ENCODE peak calls at places on chromosomes 12 and 14, in eight cellular contexts. One of them, this sample, is unnamed.

GRCh38 chr14:25237845-25238244 is 187.9 kb upstream of the STXBP6 start:
- DNase-seq in NT2/D1: peak
- DNase-seq in ascending aorta: no peak
- DNase-seq in activated CD4-positive, CD25-positive, alpha-beta regulatory T cell treated with anti-CD3 and anti-CD28 coated beads, Interleukin-2, amount 50 U/mL, for 16 hours: no peak
- DNase-seq in tibial artery: no peak
- DNase-seq in mesothelial cell of epicardium: no peak
- DNase-seq in HEK293T: peak
- DNase-seq in astrocyte of the spinal cord: no peak
- DNase-seq in this sample: no peak

GRCh38 chr12:26991826-26992225 is 22.4 kb downstream of the TM7SF3 start:
- DNase-seq in ascending aorta: no peak
- DNase-seq in HEK293T: no peak
- DNase-seq in astrocyte of the spinal cord: no peak
- DNase-seq in tibial artery: no peak
- DNase-seq in activated CD4-positive, CD25-positive, alpha-beta regulatory T cell treated with anti-CD3 and anti-CD28 coated beads, Interleukin-2, amount 50 U/mL, for 16 hours: no peak
- DNase-seq in NT2/D1: no peak
- DNase-seq in mesothelial cell of epicardium: no peak
- DNase-seq in this sample: no peak

GRCh38 chr12:131622422-131622955 is 88.4 kb upstream of the SFSWAP start:
- DNase-seq in tibial artery: peak
- DNase-seq in NT2/D1: no peak
- DNase-seq in activated CD4-positive, CD25-positive, alpha-beta regulatory T cell treated with anti-CD3 and anti-CD28 coated beads, Interleukin-2, amount 50 U/mL, for 16 hours: no peak
- DNase-seq in ascending aorta: no peak
- DNase-seq in astrocyte of the spinal cord: no peak
- DNase-seq in mesothelial cell of epicardium: no peak
- DNase-seq in HEK293T: no peak
- DNase-seq in this sample: no peak

GRCh38 chr12:45973526-45973925 is 16.8 kb downstream of the SCAF11 start:
- DNase-seq in tibial artery: no peak
- DNase-seq in NT2/D1: no peak
- DNase-seq in astrocyte of the spinal cord: peak
- DNase-seq in mesothelial cell of epicardium: no peak
- DNase-seq in HEK293T: no peak
- DNase-seq in ascending aorta: no peak
- DNase-seq in activated CD4-positive, CD25-positive, alpha-beta regulatory T cell treated with anti-CD3 and anti-CD28 coated beads, Interleukin-2, amount 50 U/mL, for 16 hours: no peak
- DNase-seq in this sample: no peak

GRCh38 chr12:123931686-123932321 is 40.8 kb downstream of the CCDC92 start:
- DNase-seq in NT2/D1: no peak
- DNase-seq in HEK293T: no peak
- DNase-seq in tibial artery: no peak
- DNase-seq in ascending aorta: no peak
- DNase-seq in astrocyte of the spinal cord: no peak
- DNase-seq in activated CD4-positive, CD25-positive, alpha-beta regulatory T cell treated with anti-CD3 and anti-CD28 coated beads, Interleukin-2, amount 50 U/mL, for 16 hours: no peak
- DNase-seq in mesothelial cell of epicardium: no peak
- DNase-seq in this sample: peak

GRCh38 chr12:95634622-95635621 is 83.6 kb upstream of the USP44 start:
- DNase-seq in mesothelial cell of epicardium: no peak
- DNase-seq in ascending aorta: no peak
- DNase-seq in NT2/D1: no peak
- DNase-seq in HEK293T: no peak
- DNase-seq in tibial artery: no peak
- DNase-seq in astrocyte of the spinal cord: peak
- DNase-seq in activated CD4-positive, CD25-positive, alpha-beta regulatory T cell treated with anti-CD3 and anti-CD28 coated beads, Interleukin-2, amount 50 U/mL, for 16 hours: no peak
- DNase-seq in this sample: no peak

GRCh38 chr12:2795291-2796186 is 769 bp downstream of the FKBP4 start:
- DNase-seq in astrocyte of the spinal cord: peak
- DNase-seq in activated CD4-positive, CD25-positive, alpha-beta regulatory T cell treated with anti-CD3 and anti-CD28 coated beads, Interleukin-2, amount 50 U/mL, for 16 hours: peak
- DNase-seq in mesothelial cell of epicardium: peak
- DNase-seq in ascending aorta: peak
- DNase-seq in NT2/D1: peak
- DNase-seq in HEK293T: peak
- DNase-seq in tibial artery: peak
- DNase-seq in this sample: peak

GRCh38 chr12:44628180-44628579 is 247.9 kb downstream of the NELL2 start:
- DNase-seq in tibial artery: no peak
- DNase-seq in ascending aorta: no peak
- DNase-seq in HEK293T: no peak
- DNase-seq in activated CD4-positive, CD25-positive, alpha-beta regulatory T cell treated with anti-CD3 and anti-CD28 coated beads, Interleukin-2, amount 50 U/mL, for 16 hours: no peak
- DNase-seq in mesothelial cell of epicardium: no peak
- DNase-seq in NT2/D1: no peak
- DNase-seq in astrocyte of the spinal cord: no peak
- DNase-seq in this sample: no peak

GRCh38 chr12:34396861-34397590 is 374.7 kb downstream of the ALG10 start:
- DNase-seq in ascending aorta: peak
- DNase-seq in activated CD4-positive, CD25-positive, alpha-beta regulatory T cell treated with anti-CD3 and anti-CD28 coated beads, Interleukin-2, amount 50 U/mL, for 16 hours: no peak
- DNase-seq in mesothelial cell of epicardium: peak
- DNase-seq in astrocyte of the spinal cord: no peak
- DNase-seq in tibial artery: peak
- DNase-seq in NT2/D1: no peak
- DNase-seq in HEK293T: no peak
- DNase-seq in this sample: peak

GRCh38 chr12:53780323-53780722 is 28.5 kb upstream of the CISTR start:
- DNase-seq in mesothelial cell of epicardium: no peak
- DNase-seq in NT2/D1: no peak
- DNase-seq in activated CD4-positive, CD25-positive, alpha-beta regulatory T cell treated with anti-CD3 and anti-CD28 coated beads, Interleukin-2, amount 50 U/mL, for 16 hours: no peak
- DNase-seq in astrocyte of the spinal cord: no peak
- DNase-seq in tibial artery: no peak
- DNase-seq in ascending aorta: no peak
- DNase-seq in HEK293T: no peak
- DNase-seq in this sample: no peak

GRCh38 chr12:25496098-25496587 is 56.9 kb downstream of the LMNTD1 start:
- DNase-seq in mesothelial cell of epicardium: no peak
- DNase-seq in ascending aorta: no peak
- DNase-seq in HEK293T: no peak
- DNase-seq in NT2/D1: no peak
- DNase-seq in tibial artery: no peak
- DNase-seq in activated CD4-positive, CD25-positive, alpha-beta regulatory T cell treated with anti-CD3 and anti-CD28 coated beads, Interleukin-2, amount 50 U/mL, for 16 hours: no peak
- DNase-seq in astrocyte of the spinal cord: no peak
- DNase-seq in this sample: no peak

GRCh38 chr14:95489163-95489887 is 27.1 kb downstream of the SYNE3 start:
- DNase-seq in HEK293T: no peak
- DNase-seq in astrocyte of the spinal cord: peak
- DNase-seq in NT2/D1: no peak
- DNase-seq in activated CD4-positive, CD25-positive, alpha-beta regulatory T cell treated with anti-CD3 and anti-CD28 coated beads, Interleukin-2, amount 50 U/mL, for 16 hours: no peak
- DNase-seq in tibial artery: no peak
- DNase-seq in ascending aorta: no peak
- DNase-seq in mesothelial cell of epicardium: no peak
- DNase-seq in this sample: no peak

GRCh38 chr12:31019561-31020308 is 53.9 kb upstream of the DDX11 start:
- DNase-seq in NT2/D1: no peak
- DNase-seq in HEK293T: no peak
- DNase-seq in mesothelial cell of epicardium: no peak
- DNase-seq in activated CD4-positive, CD25-positive, alpha-beta regulatory T cell treated with anti-CD3 and anti-CD28 coated beads, Interleukin-2, amount 50 U/mL, for 16 hours: no peak
- DNase-seq in astrocyte of the spinal cord: no peak
- DNase-seq in ascending aorta: no peak
- DNase-seq in tibial artery: no peak
- DNase-seq in this sample: no peak

GRCh38 chr12:59408431-59408830 is 187.4 kb upstream of the SLC16A7 start:
- DNase-seq in activated CD4-positive, CD25-positive, alpha-beta regulatory T cell treated with anti-CD3 and anti-CD28 coated beads, Interleukin-2, amount 50 U/mL, for 16 hours: no peak
- DNase-seq in ascending aorta: no peak
- DNase-seq in NT2/D1: no peak
- DNase-seq in mesothelial cell of epicardium: no peak
- DNase-seq in astrocyte of the spinal cord: peak
- DNase-seq in tibial artery: no peak
- DNase-seq in HEK293T: no peak
- DNase-seq in this sample: no peak

GRCh38 chr12:46661161-46661845 is 164.5 kb downstream of the SLC38A4 start:
- DNase-seq in HEK293T: peak
- DNase-seq in activated CD4-positive, CD25-positive, alpha-beta regulatory T cell treated with anti-CD3 and anti-CD28 coated beads, Interleukin-2, amount 50 U/mL, for 16 hours: no peak
- DNase-seq in tibial artery: no peak
- DNase-seq in mesothelial cell of epicardium: no peak
- DNase-seq in NT2/D1: peak
- DNase-seq in astrocyte of the spinal cord: peak
- DNase-seq in ascending aorta: no peak
- DNase-seq in this sample: no peak

GRCh38 chr12:31363416-31363809 is 37.5 kb upstream of the SINHCAF start:
- DNase-seq in activated CD4-positive, CD25-positive, alpha-beta regulatory T cell treated with anti-CD3 and anti-CD28 coated beads, Interleukin-2, amount 50 U/mL, for 16 hours: no peak
- DNase-seq in ascending aorta: no peak
- DNase-seq in astrocyte of the spinal cord: no peak
- DNase-seq in mesothelial cell of epicardium: no peak
- DNase-seq in tibial artery: no peak
- DNase-seq in HEK293T: no peak
- DNase-seq in NT2/D1: no peak
- DNase-seq in this sample: no peak

GRCh38 chr14:52067873-52068740 is 752 bp downstream of the NID2 start:
- DNase-seq in astrocyte of the spinal cord: no peak
- DNase-seq in ascending aorta: no peak
- DNase-seq in NT2/D1: no peak
- DNase-seq in activated CD4-positive, CD25-positive, alpha-beta regulatory T cell treated with anti-CD3 and anti-CD28 coated beads, Interleukin-2, amount 50 U/mL, for 16 hours: no peak
- DNase-seq in tibial artery: no peak
- DNase-seq in HEK293T: peak
- DNase-seq in mesothelial cell of epicardium: peak
- DNase-seq in this sample: peak

GRCh38 chr12:96078281-96078761 is 42.9 kb upstream of the LTA4H start:
- DNase-seq in tibial artery: peak
- DNase-seq in activated CD4-positive, CD25-positive, alpha-beta regulatory T cell treated with anti-CD3 and anti-CD28 coated beads, Interleukin-2, amount 50 U/mL, for 16 hours: no peak
- DNase-seq in mesothelial cell of epicardium: no peak
- DNase-seq in NT2/D1: no peak
- DNase-seq in ascending aorta: no peak
- DNase-seq in astrocyte of the spinal cord: no peak
- DNase-seq in HEK293T: no peak
- DNase-seq in this sample: no peak

GRCh38 chr12:77072833-77073495 is 7.6 kb upstream of the E2F7 start:
- DNase-seq in mesothelial cell of epicardium: no peak
- DNase-seq in HEK293T: no peak
- DNase-seq in ascending aorta: no peak
- DNase-seq in astrocyte of the spinal cord: peak
- DNase-seq in NT2/D1: no peak
- DNase-seq in activated CD4-positive, CD25-positive, alpha-beta regulatory T cell treated with anti-CD3 and anti-CD28 coated beads, Interleukin-2, amount 50 U/mL, for 16 hours: no peak
- DNase-seq in tibial artery: no peak
- DNase-seq in this sample: no peak

GRCh38 chr12:65868133-65868705 is 43.9 kb downstream of the HMGA2 start:
- DNase-seq in tibial artery: no peak
- DNase-seq in mesothelial cell of epicardium: no peak
- DNase-seq in NT2/D1: no peak
- DNase-seq in ascending aorta: no peak
- DNase-seq in astrocyte of the spinal cord: peak
- DNase-seq in HEK293T: no peak
- DNase-seq in activated CD4-positive, CD25-positive, alpha-beta regulatory T cell treated with anti-CD3 and anti-CD28 coated beads, Interleukin-2, amount 50 U/mL, for 16 hours: no peak
- DNase-seq in this sample: no peak

GRCh38 chr14:96923003-96923402 is 125.8 kb downstream of the VRK1 start:
- DNase-seq in tibial artery: no peak
- DNase-seq in HEK293T: no peak
- DNase-seq in astrocyte of the spinal cord: no peak
- DNase-seq in NT2/D1: no peak
- DNase-seq in ascending aorta: no peak
- DNase-seq in mesothelial cell of epicardium: no peak
- DNase-seq in activated CD4-positive, CD25-positive, alpha-beta regulatory T cell treated with anti-CD3 and anti-CD28 coated beads, Interleukin-2, amount 50 U/mL, for 16 hours: no peak
- DNase-seq in this sample: no peak

GRCh38 chr12:121453022-121453360 is 53.1 kb downstream of the RNF34 start:
- DNase-seq in astrocyte of the spinal cord: no peak
- DNase-seq in NT2/D1: no peak
- DNase-seq in HEK293T: no peak
- DNase-seq in mesothelial cell of epicardium: no peak
- DNase-seq in tibial artery: no peak
- DNase-seq in activated CD4-positive, CD25-positive, alpha-beta regulatory T cell treated with anti-CD3 and anti-CD28 coated beads, Interleukin-2, amount 50 U/mL, for 16 hours: no peak
- DNase-seq in ascending aorta: no peak
- DNase-seq in this sample: no peak

GRCh38 chr14:60648934-60649814 is at the start of gene SIX1:
- DNase-seq in mesothelial cell of epicardium: peak
- DNase-seq in activated CD4-positive, CD25-positive, alpha-beta regulatory T cell treated with anti-CD3 and anti-CD28 coated beads, Interleukin-2, amount 50 U/mL, for 16 hours: no peak
- DNase-seq in ascending aorta: no peak
- DNase-seq in HEK293T: peak
- DNase-seq in astrocyte of the spinal cord: peak
- DNase-seq in NT2/D1: peak
- DNase-seq in tibial artery: peak
- DNase-seq in this sample: no peak

GRCh38 chr12:49626169-49626835 is 2.9 kb downstream of the PRPF40B start:
- DNase-seq in HEK293T: no peak
- DNase-seq in NT2/D1: no peak
- DNase-seq in activated CD4-positive, CD25-positive, alpha-beta regulatory T cell treated with anti-CD3 and anti-CD28 coated beads, Interleukin-2, amount 50 U/mL, for 16 hours: no peak
- DNase-seq in astrocyte of the spinal cord: no peak
- DNase-seq in ascending aorta: no peak
- DNase-seq in tibial artery: no peak
- DNase-seq in mesothelial cell of epicardium: no peak
- DNase-seq in this sample: no peak

GRCh38 chr12:49059385-49060232 is 985 bp downstream of the KMT2D start:
- DNase-seq in tibial artery: no peak
- DNase-seq in astrocyte of the spinal cord: no peak
- DNase-seq in HEK293T: peak
- DNase-seq in NT2/D1: no peak
- DNase-seq in ascending aorta: no peak
- DNase-seq in activated CD4-positive, CD25-positive, alpha-beta regulatory T cell treated with anti-CD3 and anti-CD28 coated beads, Interleukin-2, amount 50 U/mL, for 16 hours: no peak
- DNase-seq in mesothelial cell of epicardium: peak
- DNase-seq in this sample: peak

This sample was measured in posterior cingulate gyrus.